ENCODE peak calls at places on chromosomes 16 and 17, in six cellular contexts. M is fibroblast of villous mesenchyme, Y is endodermal cell, P is PC-3, T is astrocyte of the cerebellum, C is heart right ventricle. R is an unnamed sample.

GRCh38 chr16:3431779-3432219 is 11.5 kb downstream of the ZNF597 start:
- DNase-seq in M (peak; percentile 62), Y (no peak), P (no peak), T (no peak), C (peak; percentile 22), R (no peak)

GRCh38 chr17:17693253-17693954 is 12.1 kb downstream of the RAI1 start:
- DNase-seq in M (no peak), Y (peak; percentile 92), P (peak; percentile 74), T (no peak), C (no peak), R (no peak)

GRCh38 chr17:16516594-16517018 is 24.6 kb upstream of the LRRC75A start:
- DNase-seq in M (peak; percentile 75), Y (peak; percentile 84), P (peak; percentile 75), T (peak; percentile 43), C (peak; percentile 49), R (no peak)

GRCh38 chr16:10964891-10965326 is 20.5 kb downstream of the CLEC16A start:
- DNase-seq in M (no peak), Y (no peak), P (no peak), T (no peak), C (no peak), R (no peak)

GRCh38 chr16:84617068-84617630 is 729 bp downstream of the COTL1 start:
- DNase-seq in M (no peak), Y (peak; percentile 80), P (no peak), T (no peak), C (no peak), R (no peak)

GRCh38 chr17:37476431-37477130 is 13.1 kb upstream of the DUSP14 start:
- DNase-seq in M (peak; percentile 63), Y (no peak), P (peak; percentile 90), T (no peak), C (peak; percentile 30), R (no peak)

GRCh38 chr17:66799839-66800537 is 34.9 kb upstream of the CACNG5 start:
- DNase-seq in M (no peak), Y (no peak), P (no peak), T (no peak), C (no peak), R (no peak)

GRCh38 chr16:2204727-2205103 is 539 bp upstream of the MLST8 start:
- DNase-seq in M (no peak), Y (no peak), P (no peak), T (no peak), C (no peak), R (no peak)

GRCh38 chr17:383771-384621 is 31.4 kb upstream of the RPH3AL start:
- DNase-seq in M (no peak), Y (no peak), P (no peak), T (no peak), C (no peak), R (no peak)

GRCh38 chr17:22692066-22692800 is 999.9 kb downstream of the KCNJ18 start:
- DNase-seq in M (no peak), Y (no peak), P (no peak), T (no peak), C (no peak), R (no peak)

GRCh38 chr17:77287432-77288068 is 146.8 kb downstream of the SEC14L1 start:
- DNase-seq in M (peak; percentile 98), Y (peak; percentile 84), P (peak; percentile 98), T (peak; percentile 70), C (peak; percentile 64), R (peak; percentile 70)

GRCh38 chr17:16282522-16282921 is 65.5 kb downstream of the PIGL start:
- DNase-seq in M (peak; percentile 76), Y (no peak), P (peak; percentile 94), T (peak; percentile 67), C (no peak), R (no peak)

DNA sequence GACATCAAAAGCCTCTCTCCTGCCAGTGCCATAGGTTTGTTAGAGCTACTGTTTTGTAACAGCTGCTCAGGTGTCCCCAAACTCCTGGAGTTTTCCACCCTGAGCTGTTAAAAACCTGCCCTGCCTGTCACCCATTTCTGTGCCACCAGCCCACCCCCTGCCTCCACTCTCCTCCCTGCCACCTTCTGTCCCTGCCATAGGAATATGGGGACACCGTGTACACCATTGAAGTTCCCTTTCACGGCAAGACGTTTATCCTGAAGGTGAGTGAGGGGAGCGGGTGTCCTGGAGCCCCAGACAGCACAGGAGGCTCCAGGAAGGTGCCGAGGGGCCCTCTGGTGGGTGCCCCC is 5.2 kb upstream of the TCAP start:
- DNase-seq in M (no peak), Y (no peak), P (no peak), T (no peak), C (no peak), R (no peak)
- H3K4me3 ChIP-seq in M (no peak overlapping the region), Y (no peak overlapping the region), P (no peak overlapping the region), T (no peak overlapping the region), C (peak overlapping the region; percentile 21), R (no peak overlapping the region)

GRCh38 chr17:47850373-47850691 is 631 bp downstream of the SP6 start:
- DNase-seq in M (no peak), Y (no peak), P (peak; percentile 39), T (no peak), C (no peak), R (no peak)
- H3K4me3 ChIP-seq in M (peak overlapping the region; percentile 25), Y (peak overlapping the region; percentile 75), P (peak overlapping the region; percentile 88), T (no peak overlapping the region), C (peak overlapping the region; percentile 37), R (peak overlapping the region; percentile 50)

GRCh38 chr17:9181640-9182039 is 160.3 kb downstream of the NTN1 start:
- DNase-seq in M (no peak), Y (no peak), P (no peak), T (no peak), C (no peak), R (no peak)

GRCh38 chr17:9178319-9178718 is 157.0 kb downstream of the NTN1 start:
- DNase-seq in M (no peak), Y (no peak), P (no peak), T (no peak), C (no peak), R (no peak)

GRCh38 chr17:9183297-9183696 is 162.0 kb downstream of the NTN1 start:
- DNase-seq in M (no peak), Y (no peak), P (no peak), T (no peak), C (no peak), R (no peak)

GRCh38 chr17:9177212-9177611 is 155.9 kb downstream of the NTN1 start:
- DNase-seq in M (no peak), Y (peak; percentile 49), P (no peak), T (no peak), C (peak; percentile 13), R (no peak)

DNA sequence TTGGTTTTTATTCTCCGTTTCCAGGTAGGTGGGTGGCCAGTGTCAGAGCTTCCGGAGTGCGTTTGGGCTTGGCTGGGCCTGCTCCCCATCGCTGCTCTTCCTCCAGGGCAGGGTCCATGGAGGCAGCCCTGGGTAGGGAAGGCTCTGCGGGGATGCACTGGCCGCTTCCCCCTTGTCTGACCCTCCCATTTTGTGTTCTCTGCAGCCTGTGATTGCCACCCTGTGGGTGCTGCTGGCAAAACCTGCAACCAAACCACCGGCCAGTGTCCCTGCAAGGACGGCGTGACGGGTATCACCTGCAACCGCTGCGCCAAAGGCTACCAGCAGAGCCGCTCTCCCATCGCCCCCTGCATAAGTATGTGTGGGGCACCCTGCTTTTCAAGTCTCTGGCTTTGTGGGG is 158.3 kb downstream of the NTN1 start:
- DNase-seq in M (no peak), Y (peak; percentile 86), P (no peak), T (no peak), C (no peak), R (no peak)
- H3K4me3 ChIP-seq in M (no peak overlapping the region), Y (no peak overlapping the region), P (no peak overlapping the region), T (no peak overlapping the region), C (no peak overlapping the region), R (no peak overlapping the region)

DNA sequence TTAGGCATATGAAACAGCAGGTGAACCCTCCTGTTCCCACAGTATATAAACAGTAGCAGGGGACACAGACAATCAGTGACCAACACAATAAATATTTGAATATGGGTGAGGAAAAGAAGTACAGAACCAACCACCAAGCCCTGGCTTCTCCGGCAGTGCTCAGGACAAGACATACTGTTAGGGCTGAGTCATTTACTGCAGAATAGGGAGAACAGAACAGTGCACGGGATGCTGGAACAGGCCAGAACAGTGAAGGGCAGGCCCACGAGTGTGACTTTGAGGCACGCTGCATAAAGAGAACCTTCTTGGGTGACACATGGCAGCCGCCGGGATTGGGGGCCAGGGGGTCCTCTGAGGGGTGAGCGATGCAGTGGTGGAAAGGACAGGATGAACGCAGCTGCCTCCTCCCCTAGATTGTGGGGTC is 160.4 kb downstream of the CMIP start:
- DNase-seq in M (peak; percentile 28), Y (no peak), P (peak; percentile 82), T (no peak), C (no peak), R (no peak)
- H3K4me3 ChIP-seq in M (no peak overlapping the region), Y (no peak overlapping the region), P (no peak overlapping the region), T (no peak overlapping the region), C (no peak overlapping the region), R (no peak overlapping the region)

GRCh38 chr17:61458000-61458399 is 5.8 kb downstream of the TBX4 start:
- DNase-seq in M (no peak), Y (no peak), P (no peak), T (no peak), C (no peak), R (no peak)
- H3K4me3 ChIP-seq in M (no peak overlapping the region), Y (peak overlapping the region; percentile 49), P (no peak overlapping the region), T (no peak overlapping the region), C (peak overlapping the region; percentile 25), R (no peak overlapping the region)

GRCh38 chr17:81286491-81287145 is 8.5 kb downstream of the SLC38A10 start:
- DNase-seq in M (no peak), Y (no peak), P (no peak), T (no peak), C (no peak), R (no peak)

GRCh38 chr17:81285179-81285878 is 9.8 kb downstream of the SLC38A10 start:
- DNase-seq in M (peak; percentile 76), Y (no peak), P (no peak), T (no peak), C (peak; percentile 81), R (no peak)

GRCh38 chr17:81287155-81287554 is 8.0 kb downstream of the SLC38A10 start:
- DNase-seq in M (no peak), Y (no peak), P (no peak), T (no peak), C (no peak), R (no peak)

GRCh38 chr17:81287741-81288430 is 7.2 kb downstream of the SLC38A10 start:
- DNase-seq in M (no peak), Y (no peak), P (no peak), T (no peak), C (no peak), R (no peak)

GRCh38 chr17:81285894-81286293 is 9.2 kb downstream of the SLC38A10 start:
- DNase-seq in M (no peak), Y (no peak), P (no peak), T (no peak), C (no peak), R (no peak)
- H3K4me3 ChIP-seq in M (peak overlapping the region; percentile 4), Y (no peak overlapping the region), P (no peak overlapping the region), T (no peak overlapping the region), C (peak overlapping the region; percentile 47), R (no peak overlapping the region)

DNA sequence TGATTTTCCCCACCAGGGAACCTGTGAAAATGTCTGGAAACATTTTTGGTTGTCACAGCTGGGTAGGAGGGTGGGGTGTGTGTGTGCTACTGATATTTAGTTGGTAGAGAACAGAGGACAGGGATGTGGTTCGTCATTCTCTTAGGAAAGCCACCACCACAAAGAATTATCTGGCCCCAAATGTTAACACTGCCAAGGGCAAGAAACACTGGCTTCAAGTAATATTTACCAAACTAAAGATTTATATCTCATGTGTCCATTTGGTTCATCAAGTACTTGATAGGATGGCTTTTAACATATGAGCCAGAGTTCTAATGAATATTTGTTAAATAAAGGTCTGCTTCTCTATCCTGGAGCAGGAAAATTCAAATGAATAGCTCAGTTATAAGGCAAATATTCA is 19.5 kb downstream of the MPHOSPH6 start:
- DNase-seq in M (no peak), Y (no peak), P (no peak), T (no peak), C (no peak), R (no peak)
- H3K4me3 ChIP-seq in M (no peak overlapping the region), Y (no peak overlapping the region), P (no peak overlapping the region), T (no peak overlapping the region), C (no peak overlapping the region), R (no peak overlapping the region)